ENCODE peak calls at places on chromosomes 3 and 15, in ten cellular contexts. B, U, M, H, S, T, Z, O, J and G are unnamed samples.

GRCh38 chr3:48226959-48227358 is 3.7 kb downstream of the CAMP start:
- DNase-seq in S (no peak), U (peak), M (no peak), J (no peak), Z (peak), O (no peak), T (no peak), H (no peak), B (no peak), G (no peak)

GRCh38 chr15:82314769-82315518 is 34.3 kb downstream of the GOLGA6L10 start:
- DNase-seq in U (no peak), O (no peak), S (no peak), T (no peak), Z (no peak), J (no peak), H (no peak), B (no peak), M (no peak), G (peak)

GRCh38 chr3:25390605-25391004 is 37.5 kb upstream of the RARB start:
- DNase-seq in H (no peak), O (no peak), M (no peak), S (no peak), J (no peak), U (no peak), B (no peak), Z (no peak), T (no peak), G (no peak)

GRCh38 chr3:87167634-87168456 is 59.3 kb upstream of the CHMP2B start:
- DNase-seq in S (peak), U (peak), J (peak), T (peak), B (peak), H (peak), Z (peak), M (peak), O (peak), G (peak)

GRCh38 chr3:169498336-169498735 is 165.2 kb downstream of the MECOM start:
- DNase-seq in S (peak), H (no peak), J (no peak), T (no peak), B (no peak), U (no peak), Z (no peak), M (no peak), O (peak), G (no peak)

GRCh38 chr15:101143321-101143720 is 108.5 kb downstream of the CHSY1 start:
- DNase-seq in B (no peak), S (no peak), Z (no peak), O (no peak), U (no peak), J (no peak), T (no peak), M (no peak), H (no peak), G (no peak)

GRCh38 chr15:59543721-59544547 is 67.6 kb upstream of the GCNT3 start:
- DNase-seq in T (no peak), S (no peak), Z (no peak), O (no peak), M (no peak), H (no peak), B (no peak), U (peak), J (no peak), G (no peak)

GRCh38 chr15:69750253-69750652 is 297.6 kb downstream of the RPLP1 start:
- DNase-seq in B (no peak), J (no peak), O (no peak), U (peak), M (no peak), H (no peak), Z (no peak), T (no peak), S (no peak), G (no peak)

GRCh38 chr3:121462565-121462964 is 83.2 kb downstream of the POLQ start:
- DNase-seq in Z (no peak), T (no peak), U (no peak), M (no peak), B (no peak), S (no peak), J (no peak), H (no peak), O (no peak), G (no peak)

GRCh38 chr3:173465112-173465511 is 67.6 kb downstream of the NLGN1 start:
- DNase-seq in Z (no peak), H (peak), J (no peak), B (no peak), M (peak), S (peak), T (peak), O (peak), U (no peak), G (no peak)

GRCh38 chr15:87667643-87668042 is 588.9 kb downstream of the NTRK3 start:
- DNase-seq in B (no peak), O (no peak), H (no peak), U (no peak), M (no peak), T (no peak), J (no peak), S (no peak), Z (no peak), G (no peak)

GRCh38 chr3:52982839-52983238 is 63.0 kb downstream of the SFMBT1 start:
- DNase-seq in H (no peak), U (peak), B (no peak), O (no peak), S (no peak), T (no peak), M (no peak), Z (no peak), J (no peak), G (no peak)

GRCh38 chr3:123798540-123798939 is 85.6 kb downstream of the MYLK start:
- DNase-seq in O (no peak), T (no peak), J (no peak), U (no peak), B (no peak), H (no peak), M (no peak), S (no peak), Z (no peak), G (no peak)
- H3K4me3 ChIP-seq in O (no peak), T (no peak), J (no peak), U (no peak), B (no peak), H (no peak), M (no peak), S (no peak), Z (no peak), G (no peak)

GRCh38 chr3:101329016-101329673 is 8.8 kb upstream of the IMPG2 start:
- DNase-seq in S (no peak), U (no peak), J (no peak), M (no peak), Z (no peak), B (no peak), H (no peak), O (no peak), T (no peak), G (no peak)

GRCh38 chr3:101333883-101334282 is 13.5 kb upstream of the IMPG2 start:
- DNase-seq in H (no peak), Z (no peak), S (no peak), U (no peak), M (no peak), B (no peak), T (no peak), O (no peak), J (no peak), G (no peak)
- H3K4me3 ChIP-seq in H (no peak), Z (no peak), S (no peak), U (no peak), M (no peak), B (no peak), T (no peak), O (no peak), J (no peak), G (no peak)

GRCh38 chr3:154122912-154123559 is 1.8 kb downstream of the ARHGEF26 start:
- DNase-seq in J (no peak), T (peak), H (peak), B (no peak), O (peak), Z (peak), S (peak), M (no peak), U (no peak), G (no peak)

GRCh38 chr3:154125378-154126030 is 4.3 kb downstream of the ARHGEF26 start:
- DNase-seq in S (no peak), M (no peak), T (no peak), J (no peak), B (no peak), U (no peak), Z (no peak), O (no peak), H (no peak), G (no peak)

GRCh38 chr3:154122096-154122911 is 1.1 kb downstream of the ARHGEF26 start:
- DNase-seq in O (no peak), S (peak), U (no peak), B (peak), H (peak), J (no peak), T (no peak), Z (no peak), M (no peak), G (peak)

GRCh38 chr3:154121236-154122095 is at the start of gene ARHGEF26:
- DNase-seq in M (no peak), U (peak), Z (peak), S (peak), J (peak), B (peak), H (peak), T (peak), O (peak), G (peak)

DNA sequence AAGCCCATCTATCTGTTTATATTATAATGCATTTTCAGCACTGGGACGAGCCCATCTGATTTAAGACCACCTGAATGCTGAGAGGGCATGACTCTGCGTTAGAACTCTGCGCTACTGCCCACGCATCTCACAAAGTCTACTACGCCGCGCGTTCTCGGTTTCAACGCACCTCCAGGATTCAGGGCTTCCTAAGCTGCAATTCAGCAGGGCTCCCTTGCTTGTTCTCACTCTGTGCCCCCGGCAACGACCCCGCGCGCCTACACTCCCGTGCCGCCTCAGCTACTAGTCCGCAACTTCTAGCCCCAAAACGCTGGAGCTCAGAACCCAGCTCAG is 321 bp upstream of the ARHGEF26 start:
- DNase-seq in B (no peak), M (no peak), Z (no peak), T (no peak), S (no peak), J (no peak), H (peak), U (no peak), O (no peak), G (no peak)
- H3K4me3 ChIP-seq in B (peak), M (peak), Z (peak), T (peak), S (peak), J (peak), H (peak), U (peak), O (peak), G (peak)

DNA sequence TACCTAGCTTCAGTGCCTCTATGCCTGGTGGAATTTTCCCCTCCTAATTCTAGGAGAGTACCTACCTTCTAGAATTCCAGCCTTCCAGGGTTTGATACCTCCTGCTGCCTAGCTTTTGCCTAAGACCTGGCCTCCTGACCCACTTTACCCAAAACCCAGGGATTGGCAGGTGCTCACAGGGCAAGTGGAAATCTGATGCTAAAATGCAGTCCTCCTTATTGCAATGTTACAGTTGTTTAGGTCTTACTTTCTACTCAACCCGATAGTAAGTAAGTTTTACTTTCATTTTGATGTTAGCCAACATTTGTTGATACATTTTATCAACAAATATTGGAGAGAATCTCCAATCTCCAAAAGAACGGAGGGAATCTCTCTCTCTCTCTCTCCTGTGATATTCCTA is 275.9 kb downstream of the DOCK3 start:
- DNase-seq in O (no peak), Z (no peak), M (no peak), U (peak), J (no peak), S (no peak), T (no peak), B (no peak), H (no peak), G (no peak)
- H3K4me3 ChIP-seq in O (no peak), Z (no peak), M (peak), U (peak), J (no peak), S (no peak), T (no peak), B (no peak), H (peak), G (no peak)

DNA sequence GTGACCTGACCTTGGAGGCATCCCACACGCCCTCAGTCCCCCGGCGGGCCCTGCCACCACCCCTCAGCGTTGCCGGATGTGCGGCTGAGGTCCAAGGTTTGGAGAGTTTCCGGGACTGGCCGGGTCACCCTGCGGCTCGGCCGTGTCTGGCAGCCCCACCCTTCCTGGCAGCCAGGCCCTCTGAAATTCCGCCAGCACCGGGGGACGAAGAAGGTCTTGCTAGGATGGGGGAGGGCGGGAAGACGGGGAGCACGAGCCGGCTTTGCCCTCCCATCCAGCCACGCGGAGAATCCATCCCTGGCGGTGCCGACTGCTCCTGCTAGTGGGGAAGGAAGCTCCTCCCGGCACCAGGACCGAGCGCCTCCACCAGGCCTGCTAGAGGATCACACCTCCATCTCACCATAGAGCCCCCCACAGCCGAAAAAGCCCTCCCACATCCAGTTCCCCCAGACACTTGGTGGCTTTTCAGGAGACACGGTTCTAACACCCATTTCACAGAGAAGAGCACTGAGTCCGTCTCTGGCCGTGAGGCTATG is 81.5 kb downstream of the CPN2 start:
- DNase-seq in M (no peak), Z (no peak), T (peak), O (peak), U (no peak), B (no peak), J (peak), H (peak), S (peak), G (peak)
- H3K4me3 ChIP-seq in M (no peak), Z (no peak), T (no peak), O (no peak), U (no peak), B (no peak), J (no peak), H (no peak), S (no peak), G (no peak)

GRCh38 chr3:10023587-10024310 is 2.5 kb upstream of the FANCD2 start:
- DNase-seq in T (peak), H (peak), O (peak), B (peak), Z (no peak), J (no peak), U (no peak), M (no peak), S (peak), G (no peak)

GRCh38 chr3:10021856-10022775 is 4.1 kb upstream of the FANCD2 start:
- DNase-seq in Z (no peak), S (no peak), H (no peak), T (no peak), J (no peak), M (no peak), O (no peak), U (no peak), B (no peak), G (no peak)

GRCh38 chr3:10015476-10015904 is 10.7 kb upstream of the FANCD2 start:
- DNase-seq in O (peak), M (peak), Z (no peak), J (peak), U (no peak), S (peak), B (no peak), T (peak), H (peak), G (no peak)

GRCh38 chr3:10017636-10018292 is 8.5 kb upstream of the FANCD2 start:
- DNase-seq in B (no peak), H (peak), Z (no peak), M (no peak), J (no peak), T (peak), U (no peak), S (peak), O (peak), G (no peak)

GRCh38 chr3:10019326-10019725 is 6.9 kb upstream of the FANCD2 start:
- DNase-seq in M (no peak), B (no peak), H (no peak), O (no peak), Z (no peak), U (no peak), S (no peak), J (no peak), T (no peak), G (no peak)
- H3K4me3 ChIP-seq in M (no peak), B (no peak), H (no peak), O (no peak), Z (no peak), U (no peak), S (no peak), J (no peak), T (no peak), G (no peak)